ENCODE peak calls at places on chromosome 17, in eight cellular contexts. One of them, this sample, is unnamed.

GRCh38 chr17:47907932-47908562 is 12.0 kb downstream of the SP2 start:
- DNase-seq in heart left ventricle: no peak
- DNase-seq in hippocampal formation: no peak
- DNase-seq in NCI-H1092 treated with DMSO at 0.1 percent for 48 hours: no peak
- DNase-seq in renal cortical epithelial cell: no peak
- DNase-seq in aorta: no peak
- DNase-seq in ELR: no peak
- DNase-seq in HTR-8/SVneo: no peak
- DNase-seq in this sample: no peak

GRCh38 chr17:15498107-15498506 is 30.7 kb upstream of the CDRT4 start:
- DNase-seq in heart left ventricle: no peak
- DNase-seq in hippocampal formation: no peak
- DNase-seq in NCI-H1092 treated with DMSO at 0.1 percent for 48 hours: no peak
- DNase-seq in renal cortical epithelial cell: no peak
- DNase-seq in aorta: no peak
- DNase-seq in ELR: peak; percentile 46
- DNase-seq in HTR-8/SVneo: peak; percentile 37
- DNase-seq in this sample: peak; percentile 3

GRCh38 chr17:28724500-28725165 is 1.4 kb downstream of the TLCD1 start:
- DNase-seq in heart left ventricle: no peak
- DNase-seq in hippocampal formation: no peak
- DNase-seq in NCI-H1092 treated with DMSO at 0.1 percent for 48 hours: peak; percentile 19
- DNase-seq in renal cortical epithelial cell: no peak
- DNase-seq in aorta: no peak
- DNase-seq in ELR: no peak
- DNase-seq in HTR-8/SVneo: no peak
- DNase-seq in this sample: no peak

GRCh38 chr17:56597495-56597990 is 4.0 kb downstream of the NOG start:
- DNase-seq in heart left ventricle: no peak
- DNase-seq in hippocampal formation: no peak
- DNase-seq in NCI-H1092 treated with DMSO at 0.1 percent for 48 hours: no peak
- DNase-seq in renal cortical epithelial cell: no peak
- DNase-seq in aorta: peak; percentile 51
- DNase-seq in ELR: peak; percentile 60
- DNase-seq in HTR-8/SVneo: peak; percentile 57
- DNase-seq in this sample: no peak

GRCh38 chr17:41835800-41836549 is at the start of gene NT5C3B:
- DNase-seq in heart left ventricle: peak; percentile 61
- DNase-seq in hippocampal formation: no peak
- DNase-seq in NCI-H1092 treated with DMSO at 0.1 percent for 48 hours: peak; percentile 17
- DNase-seq in renal cortical epithelial cell: no peak
- DNase-seq in aorta: peak; percentile 73
- DNase-seq in ELR: peak; percentile 74
- DNase-seq in HTR-8/SVneo: peak; percentile 97
- DNase-seq in this sample: peak; percentile 68

GRCh38 chr17:40497704-40498103 is 3.7 kb downstream of the TNS4 start:
- DNase-seq in heart left ventricle: peak; percentile 18
- DNase-seq in hippocampal formation: no peak
- DNase-seq in NCI-H1092 treated with DMSO at 0.1 percent for 48 hours: no peak
- DNase-seq in renal cortical epithelial cell: no peak
- DNase-seq in aorta: no peak
- DNase-seq in ELR: peak; percentile 75
- DNase-seq in HTR-8/SVneo: no peak
- DNase-seq in this sample: no peak

GRCh38 chr17:65489413-65490170 is 71.9 kb downstream of the AXIN2 start:
- DNase-seq in heart left ventricle: no peak
- DNase-seq in hippocampal formation: no peak
- DNase-seq in NCI-H1092 treated with DMSO at 0.1 percent for 48 hours: no peak
- DNase-seq in renal cortical epithelial cell: no peak
- DNase-seq in aorta: no peak
- DNase-seq in ELR: no peak
- DNase-seq in HTR-8/SVneo: no peak
- DNase-seq in this sample: no peak

GRCh38 chr17:33299115-33299514 is 6.0 kb upstream of the ASIC2 start:
- DNase-seq in heart left ventricle: no peak
- DNase-seq in hippocampal formation: no peak
- DNase-seq in NCI-H1092 treated with DMSO at 0.1 percent for 48 hours: no peak
- DNase-seq in renal cortical epithelial cell: no peak
- DNase-seq in aorta: no peak
- DNase-seq in ELR: no peak
- DNase-seq in HTR-8/SVneo: no peak
- DNase-seq in this sample: no peak

GRCh38 chr17:74715144-74715543 is 2.4 kb upstream of the CD300LF start:
- DNase-seq in heart left ventricle: no peak
- DNase-seq in hippocampal formation: no peak
- DNase-seq in NCI-H1092 treated with DMSO at 0.1 percent for 48 hours: no peak
- DNase-seq in renal cortical epithelial cell: no peak
- DNase-seq in aorta: no peak
- DNase-seq in ELR: no peak
- DNase-seq in HTR-8/SVneo: no peak
- DNase-seq in this sample: no peak

GRCh38 chr17:31495049-31495885 is 103.8 kb downstream of the RAB11FIP4 start:
- DNase-seq in heart left ventricle: no peak
- DNase-seq in hippocampal formation: no peak
- DNase-seq in NCI-H1092 treated with DMSO at 0.1 percent for 48 hours: peak; percentile 43
- DNase-seq in renal cortical epithelial cell: peak; percentile 77
- DNase-seq in aorta: no peak
- DNase-seq in ELR: no peak
- DNase-seq in HTR-8/SVneo: no peak
- DNase-seq in this sample: no peak

GRCh38 chr17:21452377-21453143 is 76.4 kb downstream of the KCNJ12 start:
- DNase-seq in heart left ventricle: peak; percentile 61
- DNase-seq in hippocampal formation: peak; percentile 65
- DNase-seq in NCI-H1092 treated with DMSO at 0.1 percent for 48 hours: no peak
- DNase-seq in renal cortical epithelial cell: peak; percentile 53
- DNase-seq in aorta: peak; percentile 74
- DNase-seq in ELR: peak; percentile 67
- DNase-seq in HTR-8/SVneo: no peak
- DNase-seq in this sample: peak; percentile 62

GRCh38 chr17:7238418-7239090 is 703 bp downstream of the PHF23 start:
- DNase-seq in heart left ventricle: peak; percentile 61
- DNase-seq in hippocampal formation: no peak
- DNase-seq in NCI-H1092 treated with DMSO at 0.1 percent for 48 hours: no peak
- DNase-seq in renal cortical epithelial cell: no peak
- DNase-seq in aorta: peak; percentile 57
- DNase-seq in ELR: peak; percentile 50
- DNase-seq in HTR-8/SVneo: no peak
- DNase-seq in this sample: peak; percentile 22

GRCh38 chr17:51057534-51057933 is 63.1 kb downstream of the SPAG9 start:
- DNase-seq in heart left ventricle: no peak
- DNase-seq in hippocampal formation: peak; percentile 31
- DNase-seq in NCI-H1092 treated with DMSO at 0.1 percent for 48 hours: no peak
- DNase-seq in renal cortical epithelial cell: no peak
- DNase-seq in aorta: no peak
- DNase-seq in ELR: no peak
- DNase-seq in HTR-8/SVneo: no peak
- DNase-seq in this sample: no peak

GRCh38 chr17:67779098-67779672 is 46.1 kb upstream of the BPTF start:
- DNase-seq in heart left ventricle: peak; percentile 85
- DNase-seq in hippocampal formation: no peak
- DNase-seq in NCI-H1092 treated with DMSO at 0.1 percent for 48 hours: no peak
- DNase-seq in renal cortical epithelial cell: peak; percentile 54
- DNase-seq in aorta: no peak
- DNase-seq in ELR: peak; percentile 63
- DNase-seq in HTR-8/SVneo: peak; percentile 51
- DNase-seq in this sample: no peak

GRCh38 chr17:44308320-44308818 is at the start of gene RUNDC3A:
- DNase-seq in heart left ventricle: peak; percentile 88
- DNase-seq in hippocampal formation: peak; percentile 91
- DNase-seq in NCI-H1092 treated with DMSO at 0.1 percent for 48 hours: peak; percentile 87
- DNase-seq in renal cortical epithelial cell: peak; percentile 30
- DNase-seq in aorta: peak; percentile 90
- DNase-seq in ELR: peak; percentile 81
- DNase-seq in HTR-8/SVneo: peak; percentile 98
- DNase-seq in this sample: peak; percentile 91

GRCh38 chr17:44878627-44879221 is 20.5 kb downstream of the EFTUD2 start:
- DNase-seq in heart left ventricle: no peak
- DNase-seq in hippocampal formation: peak; percentile 31
- DNase-seq in NCI-H1092 treated with DMSO at 0.1 percent for 48 hours: no peak
- DNase-seq in renal cortical epithelial cell: peak; percentile 28
- DNase-seq in aorta: no peak
- DNase-seq in ELR: peak; percentile 68
- DNase-seq in HTR-8/SVneo: peak; percentile 66
- DNase-seq in this sample: no peak

GRCh38 chr17:10871914-10872313 is 34.0 kb upstream of the PIRT start:
- DNase-seq in heart left ventricle: no peak
- DNase-seq in hippocampal formation: no peak
- DNase-seq in NCI-H1092 treated with DMSO at 0.1 percent for 48 hours: no peak
- DNase-seq in renal cortical epithelial cell: no peak
- DNase-seq in aorta: no peak
- DNase-seq in ELR: no peak
- DNase-seq in HTR-8/SVneo: no peak
- DNase-seq in this sample: no peak

GRCh38 chr17:3659541-3660111 is 8.8 kb downstream of the TAX1BP3 start:
- DNase-seq in heart left ventricle: peak; percentile 84
- DNase-seq in hippocampal formation: peak; percentile 6
- DNase-seq in NCI-H1092 treated with DMSO at 0.1 percent for 48 hours: no peak
- DNase-seq in renal cortical epithelial cell: peak; percentile 56
- DNase-seq in aorta: peak; percentile 92
- DNase-seq in ELR: peak; percentile 88
- DNase-seq in HTR-8/SVneo: peak; percentile 84
- DNase-seq in this sample: no peak

GRCh38 chr17:76136276-76137025 is 4.6 kb downstream of the FOXJ1 start:
- DNase-seq in heart left ventricle: peak; percentile 18
- DNase-seq in hippocampal formation: no peak
- DNase-seq in NCI-H1092 treated with DMSO at 0.1 percent for 48 hours: no peak
- DNase-seq in renal cortical epithelial cell: no peak
- DNase-seq in aorta: no peak
- DNase-seq in ELR: no peak
- DNase-seq in HTR-8/SVneo: no peak
- DNase-seq in this sample: no peak

GRCh38 chr17:28744104-28744801 is 442 bp downstream of the TRAF4 start:
- DNase-seq in heart left ventricle: no peak
- DNase-seq in hippocampal formation: no peak
- DNase-seq in NCI-H1092 treated with DMSO at 0.1 percent for 48 hours: no peak
- DNase-seq in renal cortical epithelial cell: no peak
- DNase-seq in aorta: peak; percentile 66
- DNase-seq in ELR: peak; percentile 60
- DNase-seq in HTR-8/SVneo: peak; percentile 54
- DNase-seq in this sample: no peak

GRCh38 chr17:44074231-44074910 is 3.8 kb downstream of the G6PC3 start:
- DNase-seq in heart left ventricle: no peak
- DNase-seq in hippocampal formation: no peak
- DNase-seq in NCI-H1092 treated with DMSO at 0.1 percent for 48 hours: peak; percentile 85
- DNase-seq in renal cortical epithelial cell: no peak
- DNase-seq in aorta: no peak
- DNase-seq in ELR: no peak
- DNase-seq in HTR-8/SVneo: no peak
- DNase-seq in this sample: no peak

GRCh38 chr17:83055911-83056582 is 23.4 kb upstream of the METRNL start:
- DNase-seq in heart left ventricle: peak; percentile 55
- DNase-seq in hippocampal formation: no peak
- DNase-seq in NCI-H1092 treated with DMSO at 0.1 percent for 48 hours: no peak
- DNase-seq in renal cortical epithelial cell: peak; percentile 85
- DNase-seq in aorta: peak; percentile 55
- DNase-seq in ELR: peak; percentile 92
- DNase-seq in HTR-8/SVneo: no peak
- DNase-seq in this sample: no peak

GRCh38 chr17:16456770-16457316 is 35.1 kb downstream of the LRRC75A start:
- DNase-seq in heart left ventricle: no peak
- DNase-seq in hippocampal formation: peak; percentile 21
- DNase-seq in NCI-H1092 treated with DMSO at 0.1 percent for 48 hours: no peak
- DNase-seq in renal cortical epithelial cell: no peak
- DNase-seq in aorta: no peak
- DNase-seq in ELR: no peak
- DNase-seq in HTR-8/SVneo: no peak
- DNase-seq in this sample: peak; percentile 23

GRCh38 chr17:6894206-6894528 is 62.6 kb upstream of the TEKT1 start:
- DNase-seq in heart left ventricle: no peak
- DNase-seq in hippocampal formation: no peak
- DNase-seq in NCI-H1092 treated with DMSO at 0.1 percent for 48 hours: no peak
- DNase-seq in renal cortical epithelial cell: no peak
- DNase-seq in aorta: no peak
- DNase-seq in ELR: peak; percentile 17
- DNase-seq in HTR-8/SVneo: no peak
- DNase-seq in this sample: no peak

GRCh38 chr17:76543482-76544122 is 3.8 kb downstream of the PRCD start:
- DNase-seq in heart left ventricle: no peak
- DNase-seq in hippocampal formation: peak; percentile 47
- DNase-seq in NCI-H1092 treated with DMSO at 0.1 percent for 48 hours: peak; percentile 39
- DNase-seq in renal cortical epithelial cell: no peak
- DNase-seq in aorta: no peak
- DNase-seq in ELR: no peak
- DNase-seq in HTR-8/SVneo: no peak
- DNase-seq in this sample: no peak

GRCh38 chr17:81151039-81151677 is 14.1 kb upstream of the PVALEF start:
- DNase-seq in heart left ventricle: no peak
- DNase-seq in hippocampal formation: no peak
- DNase-seq in NCI-H1092 treated with DMSO at 0.1 percent for 48 hours: no peak
- DNase-seq in renal cortical epithelial cell: no peak
- DNase-seq in aorta: no peak
- DNase-seq in ELR: no peak
- DNase-seq in HTR-8/SVneo: no peak
- DNase-seq in this sample: no peak

GRCh38 chr17:64423881-64424280 is 25.0 kb upstream of the MILR1 start:
- DNase-seq in heart left ventricle: no peak
- DNase-seq in hippocampal formation: no peak
- DNase-seq in NCI-H1092 treated with DMSO at 0.1 percent for 48 hours: no peak
- DNase-seq in renal cortical epithelial cell: peak; percentile 71
- DNase-seq in aorta: no peak
- DNase-seq in ELR: peak; percentile 35
- DNase-seq in HTR-8/SVneo: no peak
- DNase-seq in this sample: no peak

GRCh38 chr17:2909164-2909852 is 113.1 kb downstream of the RAP1GAP2 start:
- DNase-seq in heart left ventricle: no peak
- DNase-seq in hippocampal formation: no peak
- DNase-seq in NCI-H1092 treated with DMSO at 0.1 percent for 48 hours: no peak
- DNase-seq in renal cortical epithelial cell: no peak
- DNase-seq in aorta: no peak
- DNase-seq in ELR: no peak
- DNase-seq in HTR-8/SVneo: no peak
- DNase-seq in this sample: no peak

GRCh38 chr17:40371261-40371929 is 6.9 kb upstream of the GJD3 start:
- DNase-seq in heart left ventricle: no peak
- DNase-seq in hippocampal formation: no peak
- DNase-seq in NCI-H1092 treated with DMSO at 0.1 percent for 48 hours: no peak
- DNase-seq in renal cortical epithelial cell: no peak
- DNase-seq in aorta: no peak
- DNase-seq in ELR: peak; percentile 39
- DNase-seq in HTR-8/SVneo: no peak
- DNase-seq in this sample: no peak

GRCh38 chr17:67800495-67800928 is 24.8 kb upstream of the BPTF start:
- DNase-seq in heart left ventricle: peak; percentile 76
- DNase-seq in hippocampal formation: peak; percentile 53
- DNase-seq in NCI-H1092 treated with DMSO at 0.1 percent for 48 hours: peak; percentile 76
- DNase-seq in renal cortical epithelial cell: peak; percentile 68
- DNase-seq in aorta: peak; percentile 79
- DNase-seq in ELR: peak; percentile 84
- DNase-seq in HTR-8/SVneo: peak; percentile 88
- DNase-seq in this sample: peak; percentile 21

GRCh38 chr17:80513892-80514291 is 30.7 kb upstream of the RPTOR start:
- DNase-seq in heart left ventricle: no peak
- DNase-seq in hippocampal formation: no peak
- DNase-seq in NCI-H1092 treated with DMSO at 0.1 percent for 48 hours: no peak
- DNase-seq in renal cortical epithelial cell: no peak
- DNase-seq in aorta: no peak
- DNase-seq in ELR: peak; percentile 65
- DNase-seq in HTR-8/SVneo: no peak
- DNase-seq in this sample: no peak

GRCh38 chr17:63399316-63399715 is 46.8 kb downstream of the CYB561 start:
- DNase-seq in heart left ventricle: no peak
- DNase-seq in hippocampal formation: no peak
- DNase-seq in NCI-H1092 treated with DMSO at 0.1 percent for 48 hours: no peak
- DNase-seq in renal cortical epithelial cell: no peak
- DNase-seq in aorta: no peak
- DNase-seq in ELR: no peak
- DNase-seq in HTR-8/SVneo: no peak
- DNase-seq in this sample: no peak

GRCh38 chr17:29263916-29264315 is 17.3 kb downstream of the CRYBA1 start:
- DNase-seq in heart left ventricle: no peak
- DNase-seq in hippocampal formation: no peak
- DNase-seq in NCI-H1092 treated with DMSO at 0.1 percent for 48 hours: no peak
- DNase-seq in renal cortical epithelial cell: no peak
- DNase-seq in aorta: no peak
- DNase-seq in ELR: no peak
- DNase-seq in HTR-8/SVneo: no peak
- DNase-seq in this sample: no peak

GRCh38 chr17:52957411-52957810 is 798.9 kb upstream of the CA10 start:
- DNase-seq in heart left ventricle: no peak
- DNase-seq in hippocampal formation: no peak
- DNase-seq in NCI-H1092 treated with DMSO at 0.1 percent for 48 hours: no peak
- DNase-seq in renal cortical epithelial cell: no peak
- DNase-seq in aorta: no peak
- DNase-seq in ELR: no peak
- DNase-seq in HTR-8/SVneo: no peak
- DNase-seq in this sample: no peak

This sample was measured in caudate nucleus.